ENCODE peak calls at places on chromosomes 1 and 21, in ten cellular contexts. W, U, X, N, O, G, E, C, S and J are unnamed samples.

GRCh38 chr1:229247871-229248270 is 23.0 kb upstream of the RAB4A start:
- DNase-seq in W (no peak), U (no peak), X (no peak), N (no peak), O (no peak), G (no peak), E (no peak), C (no peak), S (no peak), J (no peak)

GRCh38 chr1:10575616-10576015 is 100.9 kb downstream of the PEX14 start:
- DNase-seq in W (no peak), U (no peak), X (no peak), N (no peak), O (peak; percentile 63), G (no peak), E (peak; percentile 23), C (no peak), S (peak; percentile 81), J (no peak)

GRCh38 chr1:998051-998821 is 1.7 kb downstream of the HES4 start:
- DNase-seq in W (no peak), U (no peak), X (no peak), N (no peak), O (no peak), G (peak; percentile 77), E (no peak), C (no peak), S (no peak), J (no peak)

GRCh38 chr1:21818661-21819060 is 6.6 kb downstream of the LDLRAD2 start:
- DNase-seq in W (peak; percentile 26), U (peak; percentile 67), X (peak; percentile 11), N (peak; percentile 14), O (no peak), G (no peak), E (no peak), C (no peak), S (peak; percentile 24), J (no peak)

GRCh38 chr1:53139911-53140310 is 2.5 kb downstream of the SLC1A7 start:
- DNase-seq in W (no peak), U (no peak), X (no peak), N (no peak), O (peak; percentile 32), G (no peak), E (no peak), C (no peak), S (peak; percentile 49), J (no peak)

GRCh38 chr1:99855914-99856450 is 5.8 kb downstream of the AGL start:
- DNase-seq in W (no peak), U (no peak), X (no peak), N (no peak), O (no peak), G (no peak), E (no peak), C (no peak), S (peak; percentile 64), J (no peak)

GRCh38 chr1:149936992-149937705 is 470 bp upstream of the MTMR11 start:
- DNase-seq in W (no peak), U (peak; percentile 48), X (no peak), N (no peak), O (peak; percentile 66), G (no peak), E (no peak), C (no peak), S (peak; percentile 54), J (no peak)

GRCh38 chr21:42146821-42147220 is 72.1 kb upstream of the ABCG1 start:
- DNase-seq in W (no peak), U (no peak), X (no peak), N (no peak), O (no peak), G (peak; percentile 71), E (no peak), C (no peak), S (no peak), J (no peak)

GRCh38 chr1:118963456-118964430 is 24.4 kb downstream of the TBX15 start:
- DNase-seq in W (no peak), U (peak; percentile 98), X (no peak), N (no peak), O (peak; percentile 90), G (no peak), E (no peak), C (no peak), S (peak; percentile 87), J (no peak)

GRCh38 chr1:93459126-93459525 is 11.2 kb downstream of the FNBP1L start:
- DNase-seq in W (no peak), U (no peak), X (no peak), N (no peak), O (peak; percentile 13), G (no peak), E (no peak), C (no peak), S (peak; percentile 24), J (no peak)

GRCh38 chr1:226569879-226570547 is 21.4 kb downstream of the STUM start:
- DNase-seq in W (no peak), U (no peak), X (peak; percentile 30), N (peak; percentile 7), O (no peak), G (no peak), E (no peak), C (no peak), S (no peak), J (no peak)

GRCh38 chr1:228272331-228272791 is 64.5 kb downstream of the OBSCN start:
- DNase-seq in W (no peak), U (no peak), X (no peak), N (no peak), O (no peak), G (peak; percentile 64), E (no peak), C (no peak), S (no peak), J (no peak)

GRCh38 chr1:4033129-4033676 is 133.1 kb upstream of the C1orf174 start:
- DNase-seq in W (no peak), U (no peak), X (no peak), N (no peak), O (no peak), G (no peak), E (no peak), C (no peak), S (no peak), J (no peak)

GRCh38 chr1:162548170-162548569 is 13.4 kb upstream of the UAP1 start:
- DNase-seq in W (no peak), U (no peak), X (no peak), N (no peak), O (peak; percentile 44), G (no peak), E (no peak), C (no peak), S (peak; percentile 16), J (no peak)

GRCh38 chr1:243939167-243939848 is 89.3 kb upstream of the AKT3 start:
- DNase-seq in W (no peak), U (peak; percentile 59), X (no peak), N (no peak), O (peak; percentile 22), G (no peak), E (no peak), C (no peak), S (peak; percentile 59), J (no peak)

GRCh38 chr1:178502856-178503255 is 6.1 kb upstream of the CLEC20A start:
- DNase-seq in W (no peak), U (no peak), X (no peak), N (no peak), O (no peak), G (no peak), E (no peak), C (no peak), S (no peak), J (no peak)

GRCh38 chr21:45885597-45885929 is 96.0 kb upstream of the COL6A1 start:
- DNase-seq in W (no peak), U (no peak), X (no peak), N (no peak), O (no peak), G (no peak), E (no peak), C (no peak), S (no peak), J (no peak)

GRCh38 chr1:43847290-43847689 is 86.3 kb upstream of the ARTN start:
- DNase-seq in W (no peak), U (no peak), X (no peak), N (no peak), O (no peak), G (no peak), E (no peak), C (no peak), S (peak; percentile 42), J (no peak)

GRCh38 chr1:21607549-21608529 is 61.3 kb downstream of the RAP1GAP start:
- DNase-seq in W (peak; percentile 5), U (peak; percentile 97), X (peak; percentile 28), N (peak; percentile 3), O (peak; percentile 65), G (peak; percentile 94), E (no peak), C (peak; percentile 5), S (peak; percentile 67), J (peak; percentile 51)

GRCh38 chr1:241499910-241500309 is 19.6 kb downstream of the FH start:
- DNase-seq in W (no peak), U (peak; percentile 60), X (no peak), N (no peak), O (peak; percentile 47), G (no peak), E (peak; percentile 31), C (no peak), S (peak; percentile 48), J (no peak)